ENCODE peak calls at places on chromosomes 11 and 22, in ten cellular contexts. I is brain microvascular endothelial cell; Z is GM10248; U is stimulated activated CD8-positive, alpha-beta memory T cell treated with anti-CD3 and anti-CD28 coated beads, Interleukin-7, amount 100 ng/mL, for 1 hour; P is NCI-H1105; Q is HFFc6; A is stimulated activated naive CD8-positive, alpha-beta T cell treated with anti-CD3 and anti-CD28 coated beads, Interleukin-15, Interleukin-2, amounts not matched to agents 100 U/mL and 50 U/mL, for 24 hours; M is NCI-H774; S is activated naive CD4-positive, alpha-beta T cell treated with anti-CD3 and anti-CD28 coated beads, Interleukin-2, amount 10 ng/mL, durations not matched to agents 7 days and 5 days; K is fibroblast of mammary gland. V is an unnamed sample.

GRCh38 chr11:43898574-43898973 is 17.9 kb downstream of the ALKBH3 start:
- DNase-seq in I (no peak), Z (no peak), U (no peak), P (no peak), Q (no peak), A (no peak), M (no peak), S (no peak), K (no peak), V (no peak)

GRCh38 chr11:2259897-2260451 is 10.4 kb downstream of the ASCL2 start:
- DNase-seq in I (no peak), Z (no peak), U (no peak), P (no peak), Q (no peak), A (no peak), M (no peak), S (no peak), K (no peak), V (no peak)

GRCh38 chr22:20873215-20873614 is 14.4 kb downstream of the SNAP29 start:
- DNase-seq in I (no peak), Z (no peak), U (no peak), P (no peak), Q (no peak), A (no peak), M (no peak), S (no peak), K (no peak), V (no peak)

GRCh38 chr11:34052608-34053160 is 1.2 kb downstream of the CAPRIN1 start:
- DNase-seq in I (no peak), Z (no peak), U (no peak), P (peak), Q (no peak), A (peak), M (no peak), S (peak), K (no peak), V (no peak)

GRCh38 chr11:12164061-12165014 is 53.9 kb downstream of the MICAL2 start:
- DNase-seq in I (peak), Z (no peak), U (no peak), P (no peak), Q (peak), A (no peak), M (no peak), S (no peak), K (peak), V (no peak)

GRCh38 chr22:49825944-49826602 is 1.6 kb downstream of the BRD1 start:
- DNase-seq in I (peak), Z (no peak), U (peak), P (no peak), Q (peak), A (peak), M (no peak), S (peak), K (peak), V (no peak)

GRCh38 chr11:88695701-88696414 is 358.3 kb upstream of the CTSC start:
- DNase-seq in I (no peak), Z (no peak), U (no peak), P (no peak), Q (no peak), A (no peak), M (no peak), S (no peak), K (no peak), V (no peak)

GRCh38 chr11:118996926-118997626 is 862 bp upstream of the CENATAC start:
- DNase-seq in I (no peak), Z (peak), U (no peak), P (no peak), Q (no peak), A (peak), M (no peak), S (peak), K (peak), V (no peak)

GRCh38 chr11:109859325-109859724 is 233.9 kb upstream of the ZC3H12C start:
- DNase-seq in I (peak), Z (no peak), U (no peak), P (no peak), Q (peak), A (no peak), M (no peak), S (no peak), K (peak), V (no peak)

GRCh38 chr11:36628765-36629199 is 30.7 kb upstream of the RAG2 start:
- DNase-seq in I (no peak), Z (no peak), U (no peak), P (no peak), Q (no peak), A (no peak), M (no peak), S (no peak), K (no peak), V (no peak)

GRCh38 chr11:116283300-116283699 is 489.5 kb downstream of the BUD13 start:
- DNase-seq in I (no peak), Z (no peak), U (no peak), P (no peak), Q (no peak), A (no peak), M (no peak), S (no peak), K (no peak), V (no peak)

GRCh38 chr11:111561801-111562325 is 21.3 kb downstream of the LAYN start:
- DNase-seq in I (peak), Z (no peak), U (no peak), P (no peak), Q (peak), A (no peak), M (no peak), S (no peak), K (peak), V (peak)

GRCh38 chr11:130737866-130738431 is 178.3 kb downstream of the SNX19 start:
- DNase-seq in I (peak), Z (no peak), U (no peak), P (peak), Q (peak), A (no peak), M (no peak), S (no peak), K (peak), V (peak)

GRCh38 chr11:118691926-118692830 is 12.7 kb upstream of the TREH start:
- DNase-seq in I (peak), Z (peak), U (peak), P (no peak), Q (peak), A (peak), M (no peak), S (peak), K (peak), V (no peak)

GRCh38 chr11:125063429-125064043 is 431 bp downstream of the SLC37A2 start:
- DNase-seq in I (no peak), Z (peak), U (no peak), P (no peak), Q (no peak), A (no peak), M (no peak), S (no peak), K (no peak), V (no peak)

GRCh38 chr11:121711900-121712424 is 259.2 kb upstream of the SORL1-AS1 start:
- DNase-seq in I (peak), Z (no peak), U (no peak), P (no peak), Q (no peak), A (no peak), M (no peak), S (no peak), K (peak), V (no peak)

GRCh38 chr11:62705401-62705800 is 1.8 kb downstream of the BSCL2 start:
- DNase-seq in I (no peak), Z (no peak), U (no peak), P (peak), Q (no peak), A (no peak), M (no peak), S (no peak), K (no peak), V (no peak)

GRCh38 chr11:35173011-35173511 is 34.1 kb downstream of the CD44 start:
- DNase-seq in I (no peak), Z (peak), U (no peak), P (no peak), Q (no peak), A (no peak), M (no peak), S (no peak), K (peak), V (no peak)

GRCh38 chr22:28297504-28297903 is 378.4 kb upstream of the PITPNB start:
- DNase-seq in I (no peak), Z (peak), U (no peak), P (no peak), Q (no peak), A (no peak), M (no peak), S (peak), K (no peak), V (no peak)

GRCh38 chr22:23181763-23182288 is 1.5 kb downstream of the BCR start:
- DNase-seq in I (no peak), Z (no peak), U (no peak), P (no peak), Q (no peak), A (peak), M (no peak), S (no peak), K (no peak), V (no peak)

GRCh38 chr11:64661146-64661545 is 61.9 kb downstream of the NRXN2 start:
- DNase-seq in I (peak), Z (no peak), U (no peak), P (no peak), Q (peak), A (no peak), M (no peak), S (no peak), K (peak), V (no peak)

GRCh38 chr22:20422271-20422958 is 15.2 kb downstream of the SCARF2 start:
- DNase-seq in I (no peak), Z (no peak), U (no peak), P (no peak), Q (peak), A (no peak), M (no peak), S (no peak), K (peak), V (no peak)

GRCh38 chr11:8561461-8561860 is 32.6 kb downstream of the STK33 start:
- DNase-seq in I (no peak), Z (no peak), U (no peak), P (no peak), Q (no peak), A (no peak), M (no peak), S (no peak), K (no peak), V (no peak)

GRCh38 chr11:72613977-72614376 is 60.2 kb downstream of the PDE2A start:
- DNase-seq in I (no peak), Z (peak), U (no peak), P (no peak), Q (no peak), A (peak), M (no peak), S (peak), K (no peak), V (no peak)

GRCh38 chr11:47991266-47991830 is 11.0 kb downstream of the PTPRJ start:
- DNase-seq in I (no peak), Z (no peak), U (no peak), P (peak), Q (no peak), A (no peak), M (peak), S (peak), K (no peak), V (no peak)

GRCh38 chr11:14764899-14765527 is 121.4 kb downstream of the PDE3B start:
- DNase-seq in I (peak), Z (peak), U (no peak), P (no peak), Q (peak), A (no peak), M (no peak), S (peak), K (no peak), V (no peak)

GRCh38 chr11:118226781-118227180 is 2.0 kb upstream of the JAML start:
- DNase-seq in I (no peak), Z (no peak), U (no peak), P (no peak), Q (no peak), A (peak), M (no peak), S (peak), K (no peak), V (no peak)

GRCh38 chr22:27531782-27532530 is 269.6 kb downstream of the MN1 start:
- DNase-seq in I (peak), Z (no peak), U (no peak), P (no peak), Q (peak), A (no peak), M (no peak), S (no peak), K (peak), V (peak)

GRCh38 chr11:106271126-106271525 is 193.7 kb downstream of the AASDHPPT start:
- DNase-seq in I (no peak), Z (no peak), U (no peak), P (no peak), Q (no peak), A (no peak), M (no peak), S (no peak), K (peak), V (no peak)

GRCh38 chr11:71095294-71095850 is 157.0 kb downstream of the SHANK2 start:
- DNase-seq in I (no peak), Z (no peak), U (no peak), P (no peak), Q (no peak), A (no peak), M (no peak), S (no peak), K (no peak), V (no peak)

GRCh38 chr11:67409261-67409666 is 5.4 kb downstream of the TBC1D10C start:
- DNase-seq in I (no peak), Z (peak), U (no peak), P (no peak), Q (no peak), A (peak), M (no peak), S (peak), K (no peak), V (no peak)

GRCh38 chr11:19199766-19200165 is 2.0 kb downstream of the CSRP3 start:
- DNase-seq in I (no peak), Z (no peak), U (no peak), P (no peak), Q (no peak), A (no peak), M (no peak), S (no peak), K (no peak), V (no peak)

GRCh38 chr11:66600924-66601233 is 7.9 kb downstream of the CCS start:
- DNase-seq in I (no peak), Z (no peak), U (no peak), P (no peak), Q (no peak), A (no peak), M (no peak), S (no peak), K (no peak), V (no peak)

GRCh38 chr11:721347-721912 is 15.4 kb downstream of the EPS8L2 start:
- DNase-seq in I (no peak), Z (no peak), U (no peak), P (no peak), Q (no peak), A (no peak), M (no peak), S (no peak), K (no peak), V (no peak)

GRCh38 chr22:36769541-36769940 is 6.4 kb downstream of the IFT27 start:
- DNase-seq in I (no peak), Z (no peak), U (no peak), P (no peak), Q (no peak), A (no peak), M (no peak), S (no peak), K (no peak), V (no peak)

GRCh38 chr11:11308249-11308648 is 44.8 kb downstream of the CSNK2A3 start:
- DNase-seq in I (no peak), Z (no peak), U (no peak), P (no peak), Q (no peak), A (no peak), M (no peak), S (no peak), K (no peak), V (no peak)